ENCODE peak calls at places on chromosomes 11 and 22, in five cellular contexts. B is cardiac muscle cell; O is NK-92 treated with Interleukin-12 subunit alpha and Interleukin-12 subunit beta, amount 100 ng/mL, for 24 hours; I is GM23248; F is caudate nucleus. A is an unnamed sample.

GRCh38 chr11:6568191-6568918 is 35.1 kb downstream of the RRP8 start:
- DNase-seq in B (peak; percentile 92), O (no peak), I (peak; percentile 47), F (peak; percentile 67), A (no peak)

GRCh38 chr11:1873048-1873812 is 18.5 kb downstream of the PRR33 start:
- DNase-seq in B (peak; percentile 63), O (no peak), I (peak; percentile 46), F (no peak), A (no peak)

GRCh38 chr11:11279956-11280689 is 72.9 kb downstream of the CSNK2A3 start:
- DNase-seq in B (no peak), O (no peak), I (peak; percentile 10), F (no peak), A (no peak)

GRCh38 chr22:26835929-26836528 is 178.6 kb downstream of the MIAT start:
- DNase-seq in B (peak; percentile 59), O (peak; percentile 25), I (peak; percentile 57), F (no peak), A (no peak)

GRCh38 chr11:66231561-66231960 is 36.9 kb upstream of the RAB1B start:
- DNase-seq in B (no peak), O (no peak), I (no peak), F (no peak), A (no peak)

GRCh38 chr22:37716708-37717107 is 19.9 kb downstream of the TRIOBP start:
- DNase-seq in B (no peak), O (no peak), I (peak; percentile 91), F (no peak), A (no peak)

GRCh38 chr22:44822479-44822878 is 70.1 kb downstream of the ARHGAP8 start:
- DNase-seq in B (no peak), O (no peak), I (no peak), F (no peak), A (no peak)

GRCh38 chr11:112292785-112293407 is 32.2 kb upstream of the PLET1 start:
- DNase-seq in B (peak; percentile 89), O (no peak), I (peak; percentile 93), F (no peak), A (no peak)

GRCh38 chr22:39601180-39601535 is 30.6 kb downstream of the CACNA1I start:
- DNase-seq in B (no peak), O (no peak), I (no peak), F (no peak), A (no peak)

GRCh38 chr11:678297-678696 is 16.7 kb downstream of the DEAF1 start:
- DNase-seq in B (no peak), O (no peak), I (no peak), F (no peak), A (no peak)

A was measured in activated effector memory CD4-positive, alpha-beta T cell treated with Interleukin-2 at 50 U/mL for 16 hours.